ENCODE peak calls at places on chromosomes 3 and 15, in eight cellular contexts. G is uterus, M is BJ, V is brain microvascular endothelial cell, T is tibial nerve, I is cardiac muscle cell, F is upper lobe of right lung, B is left ventricle myocardium inferior. W is an unnamed sample.

GRCh38 chr15:32674681-32675080 is 33.2 kb downstream of the SCG5 start:
- DNase-seq in G (no peak), M (no peak), V (no peak), T (no peak), I (no peak), F (no peak), B (no peak), W (no peak)

GRCh38 chr3:6965881-6966280 is 105.0 kb downstream of the GRM7 start:
- DNase-seq in G (no peak), M (no peak), V (no peak), T (no peak), I (no peak), F (no peak), B (no peak), W (no peak)

GRCh38 chr3:140128217-140129137 is 193.5 kb downstream of the CLSTN2 start:
- DNase-seq in G (peak), M (no peak), V (peak), T (no peak), I (peak), F (peak), B (peak), W (peak)

GRCh38 chr15:70014860-70015490 is 82.7 kb downstream of the TLE3 start:
- DNase-seq in G (no peak), M (no peak), V (no peak), T (no peak), I (no peak), F (peak), B (no peak), W (no peak)

GRCh38 chr3:186826316-186826977 is 16.1 kb upstream of the ADIPOQ start:
- DNase-seq in G (no peak), M (no peak), V (no peak), T (no peak), I (no peak), F (no peak), B (no peak), W (no peak)

GRCh38 chr3:12750223-12750622 is 8.8 kb downstream of the TMEM40 start:
- DNase-seq in G (peak), M (peak), V (peak), T (no peak), I (peak), F (no peak), B (peak), W (peak)

GRCh38 chr3:195916991-195917390 is 8.6 kb upstream of the TNK2 start:
- DNase-seq in G (no peak), M (no peak), V (no peak), T (no peak), I (no peak), F (peak), B (no peak), W (no peak)

GRCh38 chr3:112407214-112407887 is 74.4 kb downstream of the CD200 start:
- DNase-seq in G (no peak), M (no peak), V (no peak), T (no peak), I (no peak), F (no peak), B (no peak), W (no peak)

GRCh38 chr15:99953886-99954285 is 220.6 kb upstream of the LYSMD4 start:
- DNase-seq in G (peak), M (no peak), V (no peak), T (no peak), I (no peak), F (no peak), B (no peak), W (no peak)

GRCh38 chr15:28989239-28989830 is 103.6 kb downstream of the APBA2 start:
- DNase-seq in G (no peak), M (no peak), V (peak), T (no peak), I (no peak), F (peak), B (no peak), W (no peak)

GRCh38 chr3:183159319-183159718 is 3.2 kb downstream of the LAMP3 start:
- DNase-seq in G (no peak), M (no peak), V (no peak), T (no peak), I (no peak), F (no peak), B (no peak), W (no peak)

GRCh38 chr15:81189583-81190283 is 6.9 kb upstream of the IL16 start:
- DNase-seq in G (peak), M (peak), V (peak), T (peak), I (peak), F (peak), B (peak), W (peak)

GRCh38 chr3:10693457-10693856 is 122.6 kb upstream of the SLC6A11 start:
- DNase-seq in G (no peak), M (no peak), V (no peak), T (no peak), I (peak), F (no peak), B (no peak), W (no peak)

GRCh38 chr3:186361612-186362408 is at the start of gene DGKG:
- DNase-seq in G (no peak), M (no peak), V (no peak), T (no peak), I (peak), F (peak), B (peak), W (no peak)

GRCh38 chr15:101001056-101001455 is 81.9 kb downstream of the LRRK1 start:
- DNase-seq in G (no peak), M (no peak), V (no peak), T (no peak), I (no peak), F (no peak), B (no peak), W (no peak)

GRCh38 chr3:115099115-115099884 is 47.8 kb downstream of the ZBTB20 start:
- DNase-seq in G (no peak), M (no peak), V (no peak), T (no peak), I (peak), F (no peak), B (no peak), W (no peak)

GRCh38 chr3:54087581-54088410 is 34.6 kb upstream of the CACNA2D3 start:
- DNase-seq in G (no peak), M (no peak), V (no peak), T (no peak), I (peak), F (peak), B (peak), W (no peak)

GRCh38 chr3:52373676-52374075 is 57.6 kb downstream of the DNAH1 start:
- DNase-seq in G (no peak), M (no peak), V (no peak), T (no peak), I (no peak), F (no peak), B (no peak), W (no peak)

GRCh38 chr3:20125912-20126311 is 60.1 kb downstream of the SGO1 start:
- DNase-seq in G (no peak), M (no peak), V (no peak), T (peak), I (no peak), F (no peak), B (no peak), W (no peak)

DNA sequence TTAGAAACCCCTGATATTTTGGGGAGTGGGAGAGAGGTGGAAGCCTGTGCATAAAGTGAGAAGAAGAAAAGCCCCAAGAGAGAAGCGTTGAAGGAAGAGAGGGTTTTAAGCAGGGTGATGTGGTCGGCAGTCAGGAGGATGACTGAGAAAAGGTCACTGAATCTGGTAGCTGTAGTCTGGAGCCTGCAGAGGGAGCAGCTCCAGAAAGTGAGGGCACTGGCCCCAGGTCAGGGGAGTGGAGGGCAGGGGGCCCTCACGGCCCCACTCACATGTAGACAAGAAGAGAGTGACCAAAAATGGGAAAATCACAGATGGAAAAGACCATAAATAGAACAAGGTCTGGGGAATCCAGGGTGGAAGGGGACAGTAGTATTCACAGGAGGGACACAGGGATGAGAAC is 105.5 kb downstream of the RYK start:
- DNase-seq in G (no peak), M (no peak), V (no peak), T (no peak), I (no peak), F (no peak), B (no peak), W (no peak)
- TF ChIP-seq CTCF in G (no peak), M (no peak), V (peak), T (no peak), I (peak), F (no peak), B (no peak), W (peak)

GRCh38 chr15:41489641-41490040 is 4.0 kb upstream of the ITPKA start:
- DNase-seq in G (no peak), M (no peak), V (no peak), T (no peak), I (no peak), F (no peak), B (no peak), W (no peak)
- H3K4me3 ChIP-seq in G (no peak), M (no peak), V (no peak), T (no peak), I (no peak), F (no peak), B (no peak), W (no peak)

GRCh38 chr3:84772841-84773240 is 185.9 kb upstream of the CADM2 start:
- DNase-seq in G (no peak), M (no peak), V (no peak), T (no peak), I (no peak), F (no peak), B (no peak), W (no peak)
- TF ChIP-seq CTCF in G (no peak), M (no peak), V (peak), T (no peak), I (no peak), F (peak), B (peak), W (no peak)

GRCh38 chr3:189307963-189308362 is 136.2 kb downstream of the TPRG1 start:
- DNase-seq in G (no peak), M (no peak), V (no peak), T (no peak), I (no peak), F (no peak), B (no peak), W (no peak)

GRCh38 chr3:189301479-189301878 is 129.7 kb downstream of the TPRG1 start:
- DNase-seq in G (no peak), M (no peak), V (no peak), T (no peak), I (no peak), F (no peak), B (no peak), W (no peak)

GRCh38 chr3:189303584-189303983 is 131.8 kb downstream of the TPRG1 start:
- DNase-seq in G (no peak), M (no peak), V (no peak), T (no peak), I (no peak), F (no peak), B (no peak), W (no peak)

GRCh38 chr3:189305412-189305811 is 133.6 kb downstream of the TPRG1 start:
- DNase-seq in G (no peak), M (no peak), V (no peak), T (no peak), I (no peak), F (no peak), B (no peak), W (no peak)

GRCh38 chr3:189304465-189305341 is 132.9 kb downstream of the TPRG1 start:
- DNase-seq in G (peak), M (peak), V (no peak), T (no peak), I (peak), F (peak), B (no peak), W (no peak)
- H3K4me3 ChIP-seq in G (no peak), M (no peak), V (no peak), T (no peak), I (no peak), F (no peak), B (no peak), W (no peak)

GRCh38 chr3:127556565-127556964 is 34.0 kb downstream of the TPRA1 start:
- DNase-seq in G (no peak), M (no peak), V (no peak), T (no peak), I (no peak), F (no peak), B (no peak), W (no peak)
- TF ChIP-seq CTCF in G (no peak), M (no peak), V (peak), T (no peak), I (peak), F (no peak), B (no peak), W (no peak)

DNA sequence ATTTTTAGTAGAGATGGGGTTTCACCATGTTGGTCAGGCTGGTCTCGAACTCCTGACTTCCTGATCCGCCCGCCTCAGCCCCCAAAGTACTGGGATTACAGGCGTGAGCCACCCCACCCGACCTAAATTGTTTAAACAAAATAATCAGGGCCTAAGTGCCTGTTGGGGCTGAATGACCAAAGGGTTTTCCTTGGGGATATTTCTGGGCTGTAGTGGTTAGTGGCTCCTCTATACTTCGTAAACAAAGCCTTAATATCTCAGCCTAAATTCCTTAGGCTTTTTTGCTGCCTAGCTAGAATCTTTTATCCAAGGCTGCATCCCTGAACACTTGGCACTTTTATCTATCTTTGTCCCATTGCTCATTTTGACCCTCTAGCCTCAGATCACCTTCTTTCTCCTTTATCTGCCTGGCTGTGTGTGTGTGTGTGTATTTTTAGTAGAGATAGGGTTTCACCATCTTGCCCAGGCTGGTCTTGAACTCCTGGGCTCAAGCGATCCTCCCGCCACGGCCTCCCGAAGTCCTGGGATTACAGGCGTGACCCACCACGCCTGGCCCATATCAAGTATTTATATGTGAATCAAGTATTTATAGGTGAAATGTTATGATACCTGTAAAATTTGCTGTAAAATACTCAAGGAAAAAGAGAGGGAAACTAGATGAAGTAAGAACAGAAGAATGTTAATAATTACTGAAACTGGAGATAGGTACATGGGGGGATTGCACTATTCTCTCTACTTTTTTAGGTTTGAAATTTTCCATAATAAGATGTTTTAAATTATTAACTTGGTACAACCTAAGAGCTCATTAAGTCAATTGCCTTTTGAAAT is 1.8 kb downstream of the NUSAP1 start:
- DNase-seq in G (no peak), M (no peak), V (no peak), T (no peak), I (no peak), F (no peak), B (no peak), W (no peak)
- H3K4me3 ChIP-seq in G (no peak), M (no peak), V (no peak), T (no peak), I (peak), F (no peak), B (no peak), W (peak)

GRCh38 chr15:52183562-52184173 is 7.5 kb downstream of the GNB5 start:
- DNase-seq in G (no peak), M (no peak), V (peak), T (peak), I (peak), F (no peak), B (no peak), W (no peak)
- TF ChIP-seq CTCF in G (peak), M (peak), V (peak), T (no peak), I (peak), F (peak), B (peak), W (peak)

DNA sequence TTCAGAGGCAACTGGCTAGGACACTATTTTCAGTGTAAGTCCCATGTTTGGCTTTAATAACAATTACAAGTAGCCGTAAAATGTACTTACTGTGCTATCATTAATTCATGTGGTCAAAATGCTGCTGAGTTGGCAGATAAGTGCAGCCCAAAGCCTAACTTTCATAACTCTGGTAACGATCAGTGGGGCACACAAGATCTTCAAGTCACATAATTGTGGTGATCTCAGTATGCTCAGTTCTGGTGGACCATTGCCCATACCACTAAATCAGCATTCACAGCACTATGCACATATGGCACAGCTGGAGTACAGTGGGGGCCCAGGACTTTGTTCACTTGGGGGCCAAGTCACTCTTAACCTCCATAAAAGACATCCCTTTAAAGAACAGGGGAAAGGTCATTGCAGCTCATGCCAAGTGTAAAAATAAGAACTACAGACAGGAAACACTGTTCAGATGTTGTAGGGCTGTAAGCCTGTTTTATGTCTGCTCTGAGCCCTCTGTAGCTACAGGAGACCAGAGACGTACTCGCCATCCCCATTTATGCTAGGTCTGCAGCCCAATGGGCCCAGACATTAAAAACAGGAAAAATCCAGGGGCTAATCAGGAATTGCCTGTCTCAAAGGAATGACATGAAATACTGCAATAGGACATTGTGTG is 282.6 kb upstream of the EPHA3 start:
- DNase-seq in G (no peak), M (no peak), V (no peak), T (no peak), I (no peak), F (no peak), B (no peak), W (no peak)
- H3K4me3 ChIP-seq in G (no peak), M (no peak), V (no peak), T (no peak), I (no peak), F (no peak), B (no peak), W (no peak)